ENCODE peak calls at places on chromosomes 2 and 18, in nine cellular contexts. One of them, this sample, is unnamed. For H3K27me3, the result is how much of the 10 kb centered on the place peaks cover.

GRCh38 chr2:31319391-31320175 is 85.6 kb downstream of the EHD3 start:
- DNase-seq in HepG2: no peak
- DNase-seq in keratinocyte: no peak
- DNase-seq in RWPE2: no peak
- DNase-seq in aorta: peak
- DNase-seq in pancreas: no peak
- DNase-seq in ovary: no peak
- DNase-seq in GM23248: peak
- DNase-seq in CD8-positive, alpha-beta memory T cell: no peak
- DNase-seq in this sample: no peak

GRCh38 chr2:121038831-121039230 is 246.2 kb downstream of the TFCP2L1 start:
- DNase-seq in ovary: no peak
- DNase-seq in CD8-positive, alpha-beta memory T cell: no peak
- DNase-seq in RWPE2: no peak
- DNase-seq in pancreas: peak
- DNase-seq in GM23248: peak
- DNase-seq in aorta: no peak
- DNase-seq in keratinocyte: no peak
- DNase-seq in HepG2: no peak
- DNase-seq in this sample: no peak

GRCh38 chr2:27320958-27321543 is 1.8 kb downstream of the MPV17 start:
- DNase-seq in GM23248: peak
- DNase-seq in RWPE2: peak
- DNase-seq in keratinocyte: peak
- DNase-seq in aorta: peak
- DNase-seq in pancreas: peak
- DNase-seq in CD8-positive, alpha-beta memory T cell: no peak
- DNase-seq in ovary: peak
- DNase-seq in HepG2: peak
- DNase-seq in this sample: peak

GRCh38 chr2:2333076-2333475 is 2.0 kb upstream of the MYT1L start:
- DNase-seq in GM23248: no peak
- DNase-seq in pancreas: no peak
- DNase-seq in HepG2: no peak
- DNase-seq in aorta: no peak
- DNase-seq in RWPE2: no peak
- DNase-seq in ovary: no peak
- DNase-seq in keratinocyte: no peak
- DNase-seq in CD8-positive, alpha-beta memory T cell: no peak
- DNase-seq in this sample: no peak

GRCh38 chr2:197838036-197838435 is 33.6 kb downstream of the PLCL1 start:
- DNase-seq in RWPE2: no peak
- DNase-seq in ovary: no peak
- DNase-seq in keratinocyte: no peak
- DNase-seq in HepG2: no peak
- DNase-seq in aorta: no peak
- DNase-seq in CD8-positive, alpha-beta memory T cell: no peak
- DNase-seq in GM23248: peak
- DNase-seq in pancreas: no peak
- DNase-seq in this sample: no peak

GRCh38 chr2:106581755-106582430 is 94.7 kb downstream of the CD8B2 start:
- DNase-seq in keratinocyte: no peak
- DNase-seq in ovary: peak
- DNase-seq in CD8-positive, alpha-beta memory T cell: peak
- DNase-seq in GM23248: peak
- DNase-seq in HepG2: peak
- DNase-seq in pancreas: peak
- DNase-seq in RWPE2: no peak
- DNase-seq in aorta: peak
- DNase-seq in this sample: peak

GRCh38 chr18:7172611-7173010 is 55.0 kb upstream of the LAMA1 start:
- DNase-seq in aorta: no peak
- DNase-seq in HepG2: no peak
- DNase-seq in GM23248: no peak
- DNase-seq in ovary: no peak
- DNase-seq in keratinocyte: no peak
- DNase-seq in RWPE2: no peak
- DNase-seq in CD8-positive, alpha-beta memory T cell: no peak
- DNase-seq in pancreas: no peak
- DNase-seq in this sample: no peak

GRCh38 chr2:181165199-181165868 is 184.9 kb downstream of the UBE2E3 start:
- DNase-seq in GM23248: no peak
- DNase-seq in aorta: no peak
- DNase-seq in HepG2: no peak
- DNase-seq in RWPE2: no peak
- DNase-seq in CD8-positive, alpha-beta memory T cell: peak
- DNase-seq in keratinocyte: no peak
- DNase-seq in ovary: no peak
- DNase-seq in pancreas: no peak
- DNase-seq in this sample: no peak

GRCh38 chr2:222703866-222704265 is 32.4 kb downstream of the MOGAT1 start:
- DNase-seq in ovary: no peak
- DNase-seq in pancreas: no peak
- DNase-seq in CD8-positive, alpha-beta memory T cell: no peak
- DNase-seq in GM23248: peak
- DNase-seq in HepG2: no peak
- DNase-seq in keratinocyte: no peak
- DNase-seq in aorta: no peak
- DNase-seq in RWPE2: no peak
- DNase-seq in this sample: no peak

GRCh38 chr2:109497447-109497846 is 116.3 kb downstream of the SEPTIN10 start:
- DNase-seq in pancreas: no peak
- DNase-seq in keratinocyte: no peak
- DNase-seq in RWPE2: no peak
- DNase-seq in aorta: no peak
- DNase-seq in CD8-positive, alpha-beta memory T cell: no peak
- DNase-seq in HepG2: no peak
- DNase-seq in GM23248: peak
- DNase-seq in ovary: no peak
- DNase-seq in this sample: no peak

GRCh38 chr2:186307871-186308270 is 178.2 kb upstream of the ZC3H15 start:
- DNase-seq in ovary: no peak
- DNase-seq in keratinocyte: no peak
- DNase-seq in RWPE2: no peak
- DNase-seq in CD8-positive, alpha-beta memory T cell: no peak
- DNase-seq in HepG2: no peak
- DNase-seq in pancreas: no peak
- DNase-seq in GM23248: no peak
- DNase-seq in aorta: no peak
- DNase-seq in this sample: no peak

GRCh38 chr2:10305715-10306114 is 3.0 kb downstream of the HPCAL1 start:
- DNase-seq in RWPE2: no peak
- DNase-seq in CD8-positive, alpha-beta memory T cell: no peak
- DNase-seq in HepG2: peak
- DNase-seq in keratinocyte: no peak
- DNase-seq in pancreas: peak
- DNase-seq in GM23248: no peak
- DNase-seq in aorta: no peak
- DNase-seq in ovary: no peak
- DNase-seq in this sample: no peak

GRCh38 chr18:74139414-74139813 is 8.2 kb downstream of the FBXO15 start:
- DNase-seq in CD8-positive, alpha-beta memory T cell: no peak
- DNase-seq in aorta: no peak
- DNase-seq in ovary: no peak
- DNase-seq in pancreas: no peak
- DNase-seq in keratinocyte: no peak
- DNase-seq in GM23248: peak
- DNase-seq in RWPE2: no peak
- DNase-seq in HepG2: no peak
- DNase-seq in this sample: no peak

GRCh38 chr18:62485684-62486083 is 37.1 kb upstream of the ZCCHC2 start:
- DNase-seq in HepG2: peak
- DNase-seq in aorta: no peak
- DNase-seq in pancreas: no peak
- DNase-seq in ovary: no peak
- DNase-seq in CD8-positive, alpha-beta memory T cell: no peak
- DNase-seq in keratinocyte: peak
- DNase-seq in GM23248: peak
- DNase-seq in RWPE2: peak
- DNase-seq in this sample: no peak

GRCh38 chr2:90207454-90208058 is 1516.1 kb downstream of the RPIA start:
- DNase-seq in pancreas: no peak
- DNase-seq in GM23248: peak
- DNase-seq in RWPE2: no peak
- DNase-seq in keratinocyte: no peak
- DNase-seq in CD8-positive, alpha-beta memory T cell: no peak
- DNase-seq in HepG2: peak
- DNase-seq in ovary: no peak
- DNase-seq in aorta: no peak
- DNase-seq in this sample: no peak

GRCh38 chr2:231483398-231484329 is 19.4 kb upstream of the NCL start:
- DNase-seq in HepG2: no peak
- DNase-seq in keratinocyte: no peak
- DNase-seq in ovary: peak
- DNase-seq in CD8-positive, alpha-beta memory T cell: peak
- DNase-seq in RWPE2: no peak
- DNase-seq in pancreas: peak
- DNase-seq in aorta: peak
- DNase-seq in GM23248: peak
- DNase-seq in this sample: peak

GRCh38 chr2:219475697-219476604 is 22.7 kb upstream of the GMPPA start:
- DNase-seq in GM23248: peak
- DNase-seq in ovary: peak
- DNase-seq in aorta: peak
- DNase-seq in keratinocyte: no peak
- DNase-seq in RWPE2: no peak
- DNase-seq in HepG2: peak
- DNase-seq in pancreas: peak
- DNase-seq in CD8-positive, alpha-beta memory T cell: peak
- DNase-seq in this sample: peak

GRCh38 chr2:120605231-120605935 is 130.3 kb upstream of the GLI2 start:
- DNase-seq in ovary: no peak
- DNase-seq in RWPE2: no peak
- DNase-seq in GM23248: no peak
- DNase-seq in pancreas: no peak
- DNase-seq in CD8-positive, alpha-beta memory T cell: no peak
- DNase-seq in keratinocyte: no peak
- DNase-seq in HepG2: no peak
- DNase-seq in aorta: peak
- DNase-seq in this sample: peak

GRCh38 chr2:37711831-37712230 is 40.4 kb upstream of the CDC42EP3 start:
- DNase-seq in RWPE2: no peak
- DNase-seq in ovary: no peak
- DNase-seq in HepG2: no peak
- DNase-seq in aorta: no peak
- DNase-seq in GM23248: peak
- DNase-seq in CD8-positive, alpha-beta memory T cell: no peak
- DNase-seq in pancreas: no peak
- DNase-seq in keratinocyte: peak
- DNase-seq in this sample: no peak

GRCh38 chr18:53864758-53865157 is 359.7 kb downstream of the MBD2 start:
- DNase-seq in keratinocyte: no peak
- DNase-seq in pancreas: no peak
- DNase-seq in HepG2: no peak
- DNase-seq in GM23248: peak
- DNase-seq in CD8-positive, alpha-beta memory T cell: no peak
- DNase-seq in RWPE2: no peak
- DNase-seq in aorta: no peak
- DNase-seq in ovary: no peak
- DNase-seq in this sample: no peak

GRCh38 chr2:206083602-206084467 is 2.1 kb downstream of the INO80D start:
- DNase-seq in RWPE2: no peak
- DNase-seq in ovary: no peak
- DNase-seq in GM23248: peak
- DNase-seq in aorta: no peak
- DNase-seq in CD8-positive, alpha-beta memory T cell: no peak
- DNase-seq in keratinocyte: no peak
- DNase-seq in pancreas: no peak
- DNase-seq in HepG2: no peak
- DNase-seq in this sample: no peak

GRCh38 chr2:240277807-240278522 is 137.5 kb upstream of the OTOS start:
- DNase-seq in HepG2: no peak
- DNase-seq in pancreas: no peak
- DNase-seq in RWPE2: no peak
- DNase-seq in aorta: no peak
- DNase-seq in keratinocyte: no peak
- DNase-seq in ovary: no peak
- DNase-seq in GM23248: no peak
- DNase-seq in CD8-positive, alpha-beta memory T cell: no peak
- DNase-seq in this sample: no peak
- H3K27me3 ChIP-seq in HepG2: under half
- H3K27me3 ChIP-seq in pancreas: under half
- H3K27me3 ChIP-seq in RWPE2: under half
- H3K27me3 ChIP-seq in aorta: under half
- H3K27me3 ChIP-seq in keratinocyte: under half
- H3K27me3 ChIP-seq in ovary: under half
- H3K27me3 ChIP-seq in GM23248: half or more
- H3K27me3 ChIP-seq in CD8-positive, alpha-beta memory T cell: under half
- H3K27me3 ChIP-seq in this sample: under half

GRCh38 chr18:9743200-9744016 is 35.3 kb downstream of the RAB31 start:
- DNase-seq in pancreas: no peak
- DNase-seq in RWPE2: peak
- DNase-seq in keratinocyte: peak
- DNase-seq in ovary: peak
- DNase-seq in GM23248: peak
- DNase-seq in HepG2: peak
- DNase-seq in aorta: peak
- DNase-seq in CD8-positive, alpha-beta memory T cell: no peak
- DNase-seq in this sample: no peak
- H3K4me3 ChIP-seq in pancreas: no peak
- H3K4me3 ChIP-seq in RWPE2: no peak
- H3K4me3 ChIP-seq in keratinocyte: peak
- H3K4me3 ChIP-seq in ovary: no peak
- H3K4me3 ChIP-seq in GM23248: no peak
- H3K4me3 ChIP-seq in HepG2: no peak
- H3K4me3 ChIP-seq in aorta: no peak
- H3K4me3 ChIP-seq in CD8-positive, alpha-beta memory T cell: no peak
- H3K4me3 ChIP-seq in this sample: peak

GRCh38 chr2:96116879-96117533 is 635 bp upstream of the ADRA2B start:
- DNase-seq in CD8-positive, alpha-beta memory T cell: peak
- DNase-seq in aorta: peak
- DNase-seq in ovary: no peak
- DNase-seq in RWPE2: peak
- DNase-seq in GM23248: peak
- DNase-seq in pancreas: peak
- DNase-seq in HepG2: no peak
- DNase-seq in keratinocyte: no peak
- DNase-seq in this sample: peak
- H3K27me3 ChIP-seq in CD8-positive, alpha-beta memory T cell: under half
- H3K27me3 ChIP-seq in aorta: under half
- H3K27me3 ChIP-seq in ovary: under half
- H3K27me3 ChIP-seq in RWPE2: under half
- H3K27me3 ChIP-seq in GM23248: under half
- H3K27me3 ChIP-seq in pancreas: under half
- H3K27me3 ChIP-seq in HepG2: half or more
- H3K27me3 ChIP-seq in keratinocyte: under half
- H3K27me3 ChIP-seq in this sample: half or more

DNA sequence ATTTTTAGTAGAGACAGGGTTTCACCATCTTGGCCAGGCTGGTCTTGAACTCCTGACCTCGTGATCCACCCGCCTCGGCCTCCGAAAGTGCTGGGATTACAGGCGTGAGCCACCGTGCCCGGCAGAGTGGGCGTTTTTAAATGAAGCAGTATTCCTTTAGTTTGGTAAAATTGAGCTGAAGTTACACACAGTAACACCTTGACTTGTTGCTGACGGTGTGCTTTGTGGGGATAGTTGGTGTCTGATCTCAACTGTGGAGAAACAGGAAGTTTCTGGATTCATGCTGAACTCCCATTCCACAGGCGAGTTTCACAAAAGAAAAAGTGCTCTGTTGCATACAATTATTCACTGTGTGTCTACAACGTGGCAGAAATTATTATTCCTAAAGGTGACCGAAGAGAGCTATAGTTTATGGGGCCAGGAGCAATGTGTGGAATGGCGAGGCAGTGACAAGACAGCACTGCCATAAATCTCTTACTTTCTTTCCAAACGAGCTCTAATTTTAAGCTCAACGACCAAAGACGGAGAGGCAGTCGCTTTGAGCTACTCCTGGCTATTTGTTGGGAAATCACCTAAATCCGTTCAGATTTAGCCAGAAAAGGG is 480 bp upstream of the CABYR start:
- DNase-seq in HepG2: no peak
- DNase-seq in keratinocyte: no peak
- DNase-seq in RWPE2: no peak
- DNase-seq in ovary: no peak
- DNase-seq in aorta: no peak
- DNase-seq in pancreas: no peak
- DNase-seq in CD8-positive, alpha-beta memory T cell: no peak
- DNase-seq in GM23248: no peak
- DNase-seq in this sample: no peak
- H3K4me3 ChIP-seq in HepG2: peak
- H3K4me3 ChIP-seq in keratinocyte: peak
- H3K4me3 ChIP-seq in RWPE2: peak
- H3K4me3 ChIP-seq in ovary: peak
- H3K4me3 ChIP-seq in aorta: peak
- H3K4me3 ChIP-seq in pancreas: peak
- H3K4me3 ChIP-seq in CD8-positive, alpha-beta memory T cell: peak
- H3K4me3 ChIP-seq in GM23248: peak
- H3K4me3 ChIP-seq in this sample: peak

This sample was measured in left ventricle myocardium inferior.